ENCODE peak calls at places on chromosomes 1 and 21, in nine cellular contexts. E, L, R, U, O, V, J, D and H are unnamed samples.

GRCh38 chr1:228379165-228379460 is 27.5 kb downstream of the TRIM11 start:
- DNase-seq in E (no peak), L (no peak), R (peak; percentile 25), U (peak; percentile 7), O (peak; percentile 44), V (peak; percentile 32), J (no peak), D (peak; percentile 35), H (peak; percentile 22)

GRCh38 chr1:180252638-180253536 is 22.8 kb downstream of the LHX4 start:
- DNase-seq in E (peak; percentile 79), L (peak; percentile 67), R (peak; percentile 64), U (peak; percentile 60), O (peak; percentile 92), V (peak; percentile 64), J (peak; percentile 33), D (peak; percentile 88), H (peak; percentile 69)

GRCh38 chr1:30675761-30676160 is 47.6 kb downstream of the MATN1 start:
- DNase-seq in E (no peak), L (no peak), R (peak; percentile 87), U (no peak), O (no peak), V (peak; percentile 84), J (peak; percentile 85), D (no peak), H (no peak)

GRCh38 chr1:37994886-37995566 is 5.2 kb upstream of the SF3A3 start:
- DNase-seq in E (no peak), L (no peak), R (no peak), U (no peak), O (no peak), V (no peak), J (no peak), D (no peak), H (no peak)

GRCh38 chr1:14946567-14947285 is 206.8 kb upstream of the TMEM51 start:
- DNase-seq in E (no peak), L (peak; percentile 20), R (peak; percentile 84), U (peak; percentile 77), O (no peak), V (peak; percentile 83), J (no peak), D (no peak), H (no peak)

GRCh38 chr1:14437410-14437913 is 161.0 kb upstream of the KAZN start:
- DNase-seq in E (no peak), L (no peak), R (no peak), U (no peak), O (no peak), V (no peak), J (no peak), D (no peak), H (no peak)

GRCh38 chr1:201016943-201017827 is 6.3 kb downstream of the KIF21B start:
- DNase-seq in E (no peak), L (no peak), R (no peak), U (no peak), O (no peak), V (no peak), J (no peak), D (no peak), H (no peak)

GRCh38 chr1:79848316-79848715 is 841.8 kb upstream of the ADGRL4 start:
- DNase-seq in E (no peak), L (no peak), R (peak; percentile 0), U (no peak), O (no peak), V (no peak), J (no peak), D (no peak), H (no peak)

GRCh38 chr1:48687271-48688045 is 89.2 kb downstream of the BEND5 start:
- DNase-seq in E (no peak), L (no peak), R (no peak), U (no peak), O (no peak), V (no peak), J (no peak), D (no peak), H (no peak)

DNA sequence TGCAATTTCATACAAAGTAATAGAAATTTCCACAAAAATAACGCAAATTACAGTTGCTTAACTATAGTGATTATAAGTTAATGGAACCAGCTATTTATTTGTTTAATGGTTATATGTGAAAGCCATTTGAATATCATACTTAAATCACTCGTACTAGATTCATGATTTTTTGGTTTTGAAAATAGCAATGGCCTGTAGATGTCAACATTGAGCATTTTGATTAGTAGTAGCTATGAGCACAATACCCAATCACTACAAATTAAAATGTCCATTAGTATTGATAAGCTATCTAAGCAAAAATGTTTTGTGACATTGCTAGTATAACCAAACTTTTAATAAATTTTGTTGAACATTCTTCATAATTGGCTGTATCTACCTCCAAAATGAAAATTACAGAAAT is 10.0 kb downstream of the COL24A1 start:
- DNase-seq in E (no peak), L (no peak), R (no peak), U (no peak), O (no peak), V (no peak), J (no peak), D (no peak), H (no peak)
- TF ChIP-seq CTCF in E (peak; percentile 18), L (no peak), R (peak; percentile 21), U (no peak), O (no peak), V (no peak), J (no peak), D (no peak), H (no peak)

GRCh38 chr21:14993072-14993471 is 71.7 kb downstream of the NRIP1 start:
- DNase-seq in E (no peak), L (no peak), R (no peak), U (no peak), O (no peak), V (no peak), J (no peak), D (no peak), H (no peak)
- TF ChIP-seq CTCF in E (no peak), L (no peak), R (no peak), U (no peak), O (no peak), V (no peak), J (no peak), D (no peak), H (no peak)

GRCh38 chr1:93080424-93080823 is 1.3 kb downstream of the MTF2 start:
- DNase-seq in E (peak; percentile 66), L (no peak), R (peak; percentile 87), U (peak; percentile 43), O (no peak), V (peak; percentile 87), J (peak; percentile 73), D (peak; percentile 16), H (no peak)
- TF ChIP-seq CTCF in E (peak; percentile 44), L (peak; percentile 49), R (peak; percentile 67), U (peak; percentile 47), O (no peak), V (peak; percentile 59), J (peak; percentile 25), D (no peak), H (no peak)

GRCh38 chr1:241465673-241466072 is 53.9 kb downstream of the FH start:
- DNase-seq in E (no peak), L (no peak), R (no peak), U (no peak), O (no peak), V (no peak), J (no peak), D (no peak), H (no peak)

GRCh38 chr1:241460098-241460873 is 59.3 kb downstream of the FH start:
- DNase-seq in E (no peak), L (no peak), R (no peak), U (no peak), O (no peak), V (no peak), J (no peak), D (no peak), H (no peak)

GRCh38 chr1:241462371-241462770 is 57.2 kb downstream of the FH start:
- DNase-seq in E (no peak), L (no peak), R (no peak), U (no peak), O (no peak), V (no peak), J (no peak), D (no peak), H (no peak)

GRCh38 chr1:241470361-241470760 is 49.2 kb downstream of the FH start:
- DNase-seq in E (no peak), L (no peak), R (no peak), U (no peak), O (no peak), V (no peak), J (no peak), D (no peak), H (no peak)

GRCh38 chr1:241464985-241465384 is 54.6 kb downstream of the FH start:
- DNase-seq in E (no peak), L (no peak), R (no peak), U (no peak), O (no peak), V (no peak), J (no peak), D (no peak), H (no peak)
- TF ChIP-seq CTCF in E (no peak), L (no peak), R (no peak), U (peak; percentile 9), O (no peak), V (no peak), J (no peak), D (no peak), H (no peak)

GRCh38 chr1:65063025-65063424 is 85.0 kb upstream of the AK4 start:
- DNase-seq in E (no peak), L (no peak), R (no peak), U (no peak), O (no peak), V (no peak), J (no peak), D (no peak), H (no peak)
- TF ChIP-seq CTCF in E (peak; percentile 35), L (peak; percentile 24), R (no peak), U (no peak), O (no peak), V (no peak), J (no peak), D (no peak), H (no peak)